ENCODE peak calls at places on chromosome 9, in seven cellular contexts. One of them, this sample, is unnamed.

GRCh38 chr9:131020388-131020787 is 11.4 kb downstream of the LAMC3 start:
- DNase-seq in fibroblast of pulmonary artery: peak
- DNase-seq in H1: no peak
- DNase-seq in adrenal gland: no peak
- DNase-seq in lung: no peak
- DNase-seq in PC-9: peak
- DNase-seq in psoas muscle: peak
- DNase-seq in this sample: peak

GRCh38 chr9:81829201-81829882 is 98.9 kb upstream of the SPATA31D4 start:
- DNase-seq in lung: no peak
- DNase-seq in PC-9: no peak
- DNase-seq in fibroblast of pulmonary artery: no peak
- DNase-seq in adrenal gland: peak
- DNase-seq in psoas muscle: no peak
- DNase-seq in H1: no peak
- DNase-seq in this sample: peak

GRCh38 chr9:72588336-72588735 is 66.9 kb downstream of the TMC1 start:
- DNase-seq in adrenal gland: no peak
- DNase-seq in H1: no peak
- DNase-seq in fibroblast of pulmonary artery: peak
- DNase-seq in lung: no peak
- DNase-seq in psoas muscle: no peak
- DNase-seq in PC-9: no peak
- DNase-seq in this sample: peak

GRCh38 chr9:99828417-99829176 is 6.9 kb downstream of the NR4A3 start:
- DNase-seq in adrenal gland: no peak
- DNase-seq in lung: no peak
- DNase-seq in fibroblast of pulmonary artery: no peak
- DNase-seq in H1: no peak
- DNase-seq in psoas muscle: peak
- DNase-seq in PC-9: no peak
- DNase-seq in this sample: no peak

GRCh38 chr9:91341258-91341746 is 20.4 kb downstream of the AUH start:
- DNase-seq in fibroblast of pulmonary artery: no peak
- DNase-seq in psoas muscle: no peak
- DNase-seq in adrenal gland: no peak
- DNase-seq in PC-9: no peak
- DNase-seq in H1: no peak
- DNase-seq in lung: no peak
- DNase-seq in this sample: no peak

GRCh38 chr9:14961372-14962068 is 51.3 kb upstream of the FREM1 start:
- DNase-seq in fibroblast of pulmonary artery: no peak
- DNase-seq in H1: no peak
- DNase-seq in lung: no peak
- DNase-seq in adrenal gland: no peak
- DNase-seq in psoas muscle: no peak
- DNase-seq in PC-9: peak
- DNase-seq in this sample: no peak

GRCh38 chr9:18976368-18977238 is 56.4 kb downstream of the SAXO1 start:
- DNase-seq in adrenal gland: no peak
- DNase-seq in psoas muscle: no peak
- DNase-seq in PC-9: no peak
- DNase-seq in lung: no peak
- DNase-seq in H1: no peak
- DNase-seq in fibroblast of pulmonary artery: peak
- DNase-seq in this sample: peak

GRCh38 chr9:93905473-93906133 is 49.6 kb downstream of the BARX1 start:
- DNase-seq in adrenal gland: no peak
- DNase-seq in psoas muscle: peak
- DNase-seq in PC-9: no peak
- DNase-seq in lung: no peak
- DNase-seq in H1: no peak
- DNase-seq in fibroblast of pulmonary artery: no peak
- DNase-seq in this sample: no peak

GRCh38 chr9:106727969-106728368 is 135.0 kb upstream of the ZNF462 start:
- DNase-seq in psoas muscle: no peak
- DNase-seq in PC-9: no peak
- DNase-seq in adrenal gland: no peak
- DNase-seq in lung: no peak
- DNase-seq in H1: no peak
- DNase-seq in fibroblast of pulmonary artery: no peak
- DNase-seq in this sample: no peak

GRCh38 chr9:89353989-89354388 is 35.7 kb downstream of the SECISBP2 start:
- DNase-seq in lung: no peak
- DNase-seq in fibroblast of pulmonary artery: no peak
- DNase-seq in H1: no peak
- DNase-seq in adrenal gland: peak
- DNase-seq in psoas muscle: no peak
- DNase-seq in PC-9: no peak
- DNase-seq in this sample: peak

GRCh38 chr9:20684035-20684864 is at the start of gene FOCAD:
- DNase-seq in H1: peak
- DNase-seq in fibroblast of pulmonary artery: peak
- DNase-seq in psoas muscle: peak
- DNase-seq in lung: peak
- DNase-seq in PC-9: peak
- DNase-seq in adrenal gland: peak
- DNase-seq in this sample: peak

GRCh38 chr9:136204838-136205706 is at the start of gene LHX3:
- DNase-seq in fibroblast of pulmonary artery: peak
- DNase-seq in PC-9: no peak
- DNase-seq in H1: no peak
- DNase-seq in adrenal gland: peak
- DNase-seq in psoas muscle: no peak
- DNase-seq in lung: no peak
- DNase-seq in this sample: no peak

GRCh38 chr9:84839538-84839937 is 170.0 kb downstream of the NTRK2 start:
- DNase-seq in PC-9: no peak
- DNase-seq in psoas muscle: no peak
- DNase-seq in lung: no peak
- DNase-seq in adrenal gland: no peak
- DNase-seq in fibroblast of pulmonary artery: no peak
- DNase-seq in H1: no peak
- DNase-seq in this sample: peak

GRCh38 chr9:132319421-132320110 is 35.2 kb downstream of the SETX start:
- DNase-seq in lung: no peak
- DNase-seq in H1: no peak
- DNase-seq in PC-9: no peak
- DNase-seq in adrenal gland: no peak
- DNase-seq in psoas muscle: no peak
- DNase-seq in fibroblast of pulmonary artery: peak
- DNase-seq in this sample: no peak

GRCh38 chr9:118929317-118929716 is 439.9 kb downstream of the BRINP1 start:
- DNase-seq in lung: no peak
- DNase-seq in fibroblast of pulmonary artery: no peak
- DNase-seq in H1: no peak
- DNase-seq in psoas muscle: no peak
- DNase-seq in adrenal gland: no peak
- DNase-seq in PC-9: no peak
- DNase-seq in this sample: peak

GRCh38 chr9:109440797-109441287 is 57.3 kb downstream of the PTPN3 start:
- DNase-seq in lung: peak
- DNase-seq in fibroblast of pulmonary artery: peak
- DNase-seq in psoas muscle: no peak
- DNase-seq in adrenal gland: peak
- DNase-seq in PC-9: peak
- DNase-seq in H1: no peak
- DNase-seq in this sample: peak

GRCh38 chr9:98357921-98358535 is 102.6 kb upstream of the TBC1D2 start:
- DNase-seq in H1: no peak
- DNase-seq in fibroblast of pulmonary artery: peak
- DNase-seq in PC-9: no peak
- DNase-seq in adrenal gland: no peak
- DNase-seq in psoas muscle: no peak
- DNase-seq in lung: no peak
- DNase-seq in this sample: peak

GRCh38 chr9:23851024-23851629 is 25.1 kb upstream of the ELAVL2 start:
- DNase-seq in fibroblast of pulmonary artery: no peak
- DNase-seq in adrenal gland: peak
- DNase-seq in H1: peak
- DNase-seq in psoas muscle: peak
- DNase-seq in PC-9: no peak
- DNase-seq in lung: no peak
- DNase-seq in this sample: no peak

DNA sequence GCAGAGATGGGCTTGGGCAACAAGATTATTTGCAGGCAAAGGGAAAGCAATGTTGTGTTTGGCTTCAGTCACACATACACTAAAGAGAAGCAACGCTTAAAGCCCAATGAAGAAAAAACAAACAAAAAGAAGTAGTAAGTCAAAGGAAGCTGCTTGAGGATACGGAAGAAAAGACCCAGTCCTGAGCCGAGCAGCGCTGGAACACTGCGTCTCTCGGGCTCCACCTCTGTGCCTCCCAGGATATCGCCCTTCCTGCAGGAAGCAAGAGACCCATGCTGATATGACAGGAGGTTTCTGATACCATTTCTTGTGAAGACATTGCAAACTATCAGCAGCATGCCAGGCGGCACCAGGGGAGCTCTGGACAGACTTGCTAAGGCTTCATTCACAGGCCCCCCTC is 9.9 kb downstream of the GNAQ start:
- DNase-seq in H1: no peak
- DNase-seq in PC-9: no peak
- DNase-seq in lung: no peak
- DNase-seq in psoas muscle: no peak
- DNase-seq in fibroblast of pulmonary artery: no peak
- DNase-seq in adrenal gland: no peak
- DNase-seq in this sample: no peak
- TF ChIP-seq CTCF in H1: peak
- TF ChIP-seq CTCF in PC-9: no peak
- TF ChIP-seq CTCF in lung: no peak
- TF ChIP-seq CTCF in psoas muscle: no peak
- TF ChIP-seq CTCF in fibroblast of pulmonary artery: peak
- TF ChIP-seq CTCF in adrenal gland: no peak
- TF ChIP-seq CTCF in this sample: no peak

GRCh38 chr9:35618325-35618727 is at the start of gene CD72:
- DNase-seq in fibroblast of pulmonary artery: no peak
- DNase-seq in lung: no peak
- DNase-seq in H1: no peak
- DNase-seq in PC-9: no peak
- DNase-seq in psoas muscle: peak
- DNase-seq in adrenal gland: no peak
- DNase-seq in this sample: no peak

GRCh38 chr9:35616681-35617459 is 1.3 kb downstream of the CD72 start:
- DNase-seq in PC-9: no peak
- DNase-seq in psoas muscle: peak
- DNase-seq in lung: peak
- DNase-seq in fibroblast of pulmonary artery: peak
- DNase-seq in H1: no peak
- DNase-seq in adrenal gland: peak
- DNase-seq in this sample: peak

GRCh38 chr9:35617548-35617947 is 665 bp downstream of the CD72 start:
- DNase-seq in fibroblast of pulmonary artery: no peak
- DNase-seq in PC-9: no peak
- DNase-seq in H1: no peak
- DNase-seq in adrenal gland: no peak
- DNase-seq in psoas muscle: no peak
- DNase-seq in lung: no peak
- DNase-seq in this sample: no peak

GRCh38 chr9:35618854-35619799 is 914 bp upstream of the CD72 start:
- DNase-seq in PC-9: no peak
- DNase-seq in psoas muscle: peak
- DNase-seq in fibroblast of pulmonary artery: no peak
- DNase-seq in lung: no peak
- DNase-seq in H1: no peak
- DNase-seq in adrenal gland: no peak
- DNase-seq in this sample: no peak

GRCh38 chr9:35615981-35616680 is 2.1 kb downstream of the CD72 start:
- DNase-seq in H1: no peak
- DNase-seq in fibroblast of pulmonary artery: no peak
- DNase-seq in PC-9: no peak
- DNase-seq in adrenal gland: no peak
- DNase-seq in psoas muscle: peak
- DNase-seq in lung: no peak
- DNase-seq in this sample: no peak
- H3K4me3 ChIP-seq in H1: peak
- H3K4me3 ChIP-seq in fibroblast of pulmonary artery: no peak
- H3K4me3 ChIP-seq in PC-9: no peak
- H3K4me3 ChIP-seq in adrenal gland: no peak
- H3K4me3 ChIP-seq in psoas muscle: no peak
- H3K4me3 ChIP-seq in lung: no peak
- H3K4me3 ChIP-seq in this sample: no peak

DNA sequence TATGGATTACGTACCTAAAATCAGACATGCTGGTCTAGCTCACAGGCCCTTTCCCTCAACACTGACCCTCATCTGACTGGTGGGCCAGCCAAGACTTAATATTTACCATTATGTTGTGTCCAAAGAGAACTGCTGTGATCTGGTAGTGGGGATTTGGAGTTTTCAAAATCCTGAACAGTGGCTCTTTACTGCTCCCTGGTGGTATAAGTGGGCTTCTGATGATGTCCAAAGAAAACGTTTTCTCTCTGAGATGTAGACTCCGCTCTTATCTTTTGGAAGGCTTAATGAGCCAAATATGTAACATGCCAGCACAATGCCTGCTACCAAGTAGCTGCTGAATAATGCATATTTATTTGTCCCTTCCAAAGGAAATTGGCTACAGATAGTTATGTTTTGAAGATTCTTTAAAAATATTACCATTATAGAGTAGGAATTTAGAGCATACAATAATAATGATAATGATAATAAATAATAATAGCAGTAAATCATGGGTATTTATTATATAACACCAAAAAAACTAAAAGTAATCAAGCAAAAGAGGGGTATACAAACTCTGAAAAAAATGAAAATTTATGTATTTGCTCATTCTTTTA is 406.6 kb upstream of the TNC start:
- DNase-seq in lung: no peak
- DNase-seq in H1: no peak
- DNase-seq in fibroblast of pulmonary artery: peak
- DNase-seq in PC-9: peak
- DNase-seq in psoas muscle: no peak
- DNase-seq in adrenal gland: no peak
- DNase-seq in this sample: peak
- TF ChIP-seq CTCF in lung: peak
- TF ChIP-seq CTCF in H1: peak
- TF ChIP-seq CTCF in fibroblast of pulmonary artery: peak
- TF ChIP-seq CTCF in PC-9: peak
- TF ChIP-seq CTCF in psoas muscle: peak
- TF ChIP-seq CTCF in adrenal gland: peak
- TF ChIP-seq CTCF in this sample: peak

DNA sequence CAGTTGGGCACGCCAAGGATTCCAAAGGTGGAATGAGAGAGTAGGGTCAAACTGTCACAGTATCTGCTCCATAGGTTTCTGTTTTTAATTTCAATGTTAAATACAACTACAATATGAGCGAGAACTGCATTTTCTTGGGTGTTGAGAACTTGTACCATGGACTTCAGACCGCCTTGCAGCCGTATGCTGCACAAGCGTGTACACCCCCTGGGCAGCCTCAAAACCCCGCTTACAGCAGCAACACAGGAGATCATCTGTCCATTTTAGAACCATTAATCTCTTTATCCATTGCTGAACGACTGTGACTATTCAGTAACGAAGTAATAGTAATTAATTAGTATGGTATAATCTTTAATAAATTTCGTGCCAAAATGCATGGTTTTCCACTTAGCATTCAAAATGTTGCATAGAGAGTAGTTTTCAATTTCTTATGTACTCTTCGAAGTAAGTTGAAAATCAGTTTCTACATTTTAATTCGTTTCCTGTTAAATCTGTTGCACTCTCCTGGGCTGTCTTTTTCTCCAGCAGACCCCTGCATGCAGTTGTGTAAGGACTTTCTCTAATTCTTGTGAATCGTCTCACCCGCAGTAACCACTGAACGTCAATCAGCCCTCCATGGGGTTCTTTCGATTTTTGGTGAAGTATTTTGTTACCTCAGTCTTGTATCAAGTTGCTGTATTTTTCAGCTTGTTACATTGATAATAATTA is 42.0 kb upstream of the GARNL3 start:
- DNase-seq in lung: no peak
- DNase-seq in PC-9: no peak
- DNase-seq in H1: no peak
- DNase-seq in psoas muscle: no peak
- DNase-seq in fibroblast of pulmonary artery: no peak
- DNase-seq in adrenal gland: no peak
- DNase-seq in this sample: no peak
- H3K4me3 ChIP-seq in lung: no peak
- H3K4me3 ChIP-seq in PC-9: no peak
- H3K4me3 ChIP-seq in H1: no peak
- H3K4me3 ChIP-seq in psoas muscle: no peak
- H3K4me3 ChIP-seq in fibroblast of pulmonary artery: no peak
- H3K4me3 ChIP-seq in adrenal gland: no peak
- H3K4me3 ChIP-seq in this sample: no peak